ENCODE peak calls at places on chromosomes 4 and X, in five cellular contexts. One of them, this sample, is unnamed.
A peak's percentile ranks its signal among the peaks of the same experiment; 100 is the strongest.

GRCh38 chrX:101415180-101416130 is 7.4 kb downstream of the HNRNPH2 start:
- DNase-seq in IMR-90: peak; percentile 84
- DNase-seq in breast epithelium: no peak
- DNase-seq in left lung: no peak
- DNase-seq in GM23338: peak; percentile 75
- DNase-seq in this sample: no peak

GRCh38 chrX:119516157-119516702 is 48.0 kb downstream of the SLC25A5 start:
- DNase-seq in IMR-90: peak; percentile 69
- DNase-seq in breast epithelium: no peak
- DNase-seq in left lung: no peak
- DNase-seq in GM23338: peak; percentile 79
- DNase-seq in this sample: no peak

GRCh38 chr4:143085644-143086043 is 99.1 kb upstream of the USP38 start:
- DNase-seq in IMR-90: no peak
- DNase-seq in breast epithelium: no peak
- DNase-seq in left lung: no peak
- DNase-seq in GM23338: no peak
- DNase-seq in this sample: no peak

GRCh38 chrX:5726246-5726645 is 502.4 kb downstream of the NLGN4X start:
- DNase-seq in IMR-90: no peak
- DNase-seq in breast epithelium: no peak
- DNase-seq in left lung: no peak
- DNase-seq in GM23338: no peak
- DNase-seq in this sample: no peak

GRCh38 chrX:118847676-118848075 is 24.1 kb downstream of the ZCCHC12 start:
- DNase-seq in IMR-90: peak; percentile 42
- DNase-seq in breast epithelium: no peak
- DNase-seq in left lung: no peak
- DNase-seq in GM23338: peak; percentile 75
- DNase-seq in this sample: no peak

GRCh38 chr4:17448689-17449088 is 63.2 kb downstream of the QDPR start:
- DNase-seq in IMR-90: peak; percentile 72
- DNase-seq in breast epithelium: no peak
- DNase-seq in left lung: no peak
- DNase-seq in GM23338: no peak
- DNase-seq in this sample: no peak

GRCh38 chr4:186808635-186809018 is 85.0 kb upstream of the FAT1 start:
- DNase-seq in IMR-90: peak; percentile 96
- DNase-seq in breast epithelium: no peak
- DNase-seq in left lung: no peak
- DNase-seq in GM23338: no peak
- DNase-seq in this sample: no peak

GRCh38 chr4:161419822-161420221 is 744.0 kb downstream of the FSTL5 start:
- DNase-seq in IMR-90: no peak
- DNase-seq in breast epithelium: no peak
- DNase-seq in left lung: no peak
- DNase-seq in GM23338: peak; percentile 66
- DNase-seq in this sample: no peak

GRCh38 chrX:1656379-1656778 is 41.5 kb downstream of the ASMT start:
- DNase-seq in IMR-90: no peak
- DNase-seq in breast epithelium: no peak
- DNase-seq in left lung: no peak
- DNase-seq in GM23338: no peak
- DNase-seq in this sample: no peak

GRCh38 chrX:154135458-154136229 is 8.4 kb upstream of the OPN1LW start:
- DNase-seq in IMR-90: no peak
- DNase-seq in breast epithelium: no peak
- DNase-seq in left lung: no peak
- DNase-seq in GM23338: no peak
- DNase-seq in this sample: no peak

GRCh38 chr4:183300070-183300469 is 20.0 kb downstream of the CLDN22 start:
- DNase-seq in IMR-90: peak; percentile 75
- DNase-seq in breast epithelium: no peak
- DNase-seq in left lung: no peak
- DNase-seq in GM23338: peak; percentile 37
- DNase-seq in this sample: no peak

GRCh38 chr4:10075953-10076391 is 40.6 kb downstream of the WDR1 start:
- DNase-seq in IMR-90: no peak
- DNase-seq in breast epithelium: peak; percentile 48
- DNase-seq in left lung: peak; percentile 53
- DNase-seq in GM23338: no peak
- DNase-seq in this sample: peak; percentile 63

GRCh38 chr4:185637162-185637875 is 102.0 kb upstream of the PDLIM3 start:
- DNase-seq in IMR-90: no peak
- DNase-seq in breast epithelium: no peak
- DNase-seq in left lung: no peak
- DNase-seq in GM23338: no peak
- DNase-seq in this sample: no peak

GRCh38 chrX:38220024-38220935 is at the start of gene SRPX:
- DNase-seq in IMR-90: peak; percentile 52
- DNase-seq in breast epithelium: no peak
- DNase-seq in left lung: peak; percentile 41
- DNase-seq in GM23338: peak; percentile 63
- DNase-seq in this sample: peak; percentile 59

GRCh38 chr4:5706486-5707290 is 1.7 kb downstream of the EVC2 start:
- DNase-seq in IMR-90: no peak
- DNase-seq in breast epithelium: no peak
- DNase-seq in left lung: no peak
- DNase-seq in GM23338: no peak
- DNase-seq in this sample: no peak
- H3K4me3 ChIP-seq in IMR-90: no peak overlapping the region
- H3K4me3 ChIP-seq in breast epithelium: no peak overlapping the region
- H3K4me3 ChIP-seq in left lung: no peak overlapping the region
- H3K4me3 ChIP-seq in GM23338: no peak overlapping the region
- H3K4me3 ChIP-seq in this sample: no peak overlapping the region

DNA sequence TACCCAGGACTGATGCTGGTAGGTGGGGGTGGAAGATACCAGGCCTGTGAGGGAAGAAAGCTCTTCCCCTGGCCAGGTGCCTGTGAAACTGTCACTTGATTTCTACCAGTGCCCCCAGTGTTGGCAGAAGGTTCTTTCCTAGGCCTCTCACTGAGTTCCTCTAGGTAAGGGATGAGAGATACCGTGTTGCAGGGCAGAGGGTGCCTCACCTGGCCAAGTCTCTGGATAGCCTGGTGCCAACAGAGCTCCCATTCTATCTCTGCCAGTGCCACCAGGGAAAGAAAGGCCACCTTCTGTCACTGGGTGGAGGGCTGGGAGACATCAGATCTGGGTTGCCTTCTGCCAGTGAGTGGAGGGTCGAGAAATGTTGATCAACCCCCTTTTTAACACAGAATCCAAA is 94.1 kb downstream of the RTL5 start:
- DNase-seq in IMR-90: no peak
- DNase-seq in breast epithelium: no peak
- DNase-seq in left lung: no peak
- DNase-seq in GM23338: no peak
- DNase-seq in this sample: no peak
- TF ChIP-seq CTCF in IMR-90: no peak
- TF ChIP-seq CTCF in breast epithelium: no peak
- TF ChIP-seq CTCF in left lung: no peak
- TF ChIP-seq CTCF in GM23338: no peak
- TF ChIP-seq CTCF in this sample: no peak

GRCh38 chrX:18886005-18886343 is 97.9 kb downstream of the PHKA2 start:
- DNase-seq in IMR-90: no peak
- DNase-seq in breast epithelium: no peak
- DNase-seq in left lung: no peak
- DNase-seq in GM23338: no peak
- DNase-seq in this sample: no peak
- H3K4me3 ChIP-seq in IMR-90: no peak overlapping the region
- H3K4me3 ChIP-seq in breast epithelium: peak overlapping the region; percentile 34
- H3K4me3 ChIP-seq in left lung: peak overlapping the region; percentile 3
- H3K4me3 ChIP-seq in GM23338: peak overlapping the region; percentile 51
- H3K4me3 ChIP-seq in this sample: peak overlapping the region; percentile 45

GRCh38 chr4:86661006-86661405 is 66.9 kb downstream of the PTPN13 start:
- DNase-seq in IMR-90: no peak
- DNase-seq in breast epithelium: no peak
- DNase-seq in left lung: no peak
- DNase-seq in GM23338: no peak
- DNase-seq in this sample: no peak

GRCh38 chr4:86660407-86660806 is 66.3 kb downstream of the PTPN13 start:
- DNase-seq in IMR-90: no peak
- DNase-seq in breast epithelium: no peak
- DNase-seq in left lung: no peak
- DNase-seq in GM23338: no peak
- DNase-seq in this sample: no peak

GRCh38 chr4:86664959-86665358 is 70.8 kb downstream of the PTPN13 start:
- DNase-seq in IMR-90: peak; percentile 77
- DNase-seq in breast epithelium: no peak
- DNase-seq in left lung: no peak
- DNase-seq in GM23338: peak; percentile 27
- DNase-seq in this sample: no peak

GRCh38 chr4:86657910-86658309 is 63.8 kb downstream of the PTPN13 start:
- DNase-seq in IMR-90: no peak
- DNase-seq in breast epithelium: no peak
- DNase-seq in left lung: no peak
- DNase-seq in GM23338: no peak
- DNase-seq in this sample: no peak

DNA sequence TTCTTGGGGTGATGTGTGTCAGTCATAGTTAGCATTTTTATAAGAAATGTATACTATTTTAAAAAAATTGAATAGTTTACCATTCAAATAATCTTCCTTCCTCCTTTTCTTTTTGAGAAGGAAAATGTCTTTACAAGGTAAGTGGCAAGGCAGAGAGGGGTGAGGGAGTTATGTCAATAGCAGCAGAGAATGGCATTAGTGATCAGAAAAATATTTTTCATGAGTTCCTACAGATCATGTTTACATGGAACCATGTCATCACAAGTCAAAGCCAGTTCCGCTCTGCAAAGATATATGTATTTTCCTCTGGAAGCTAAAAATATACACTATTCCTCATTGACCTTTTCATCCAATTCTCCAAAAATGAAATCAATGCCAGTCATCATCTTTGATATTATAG is 67.3 kb downstream of the PTPN13 start:
- DNase-seq in IMR-90: no peak
- DNase-seq in breast epithelium: no peak
- DNase-seq in left lung: no peak
- DNase-seq in GM23338: no peak
- DNase-seq in this sample: no peak
- TF ChIP-seq CTCF in IMR-90: no peak
- TF ChIP-seq CTCF in breast epithelium: no peak
- TF ChIP-seq CTCF in left lung: no peak
- TF ChIP-seq CTCF in GM23338: no peak
- TF ChIP-seq CTCF in this sample: no peak

GRCh38 chr4:118175506-118175905 is 141.2 kb downstream of the NDST3 start:
- DNase-seq in IMR-90: no peak
- DNase-seq in breast epithelium: no peak
- DNase-seq in left lung: no peak
- DNase-seq in GM23338: no peak
- DNase-seq in this sample: no peak
- H3K4me3 ChIP-seq in IMR-90: no peak overlapping the region
- H3K4me3 ChIP-seq in breast epithelium: no peak overlapping the region
- H3K4me3 ChIP-seq in left lung: no peak overlapping the region
- H3K4me3 ChIP-seq in GM23338: no peak overlapping the region
- H3K4me3 ChIP-seq in this sample: no peak overlapping the region

GRCh38 chr4:23333946-23334878 is 555.6 kb downstream of the PPARGC1A start:
- DNase-seq in IMR-90: peak; percentile 71
- DNase-seq in breast epithelium: no peak
- DNase-seq in left lung: no peak
- DNase-seq in GM23338: peak; percentile 85
- DNase-seq in this sample: no peak
- TF ChIP-seq CTCF in IMR-90: no peak
- TF ChIP-seq CTCF in breast epithelium: no peak
- TF ChIP-seq CTCF in left lung: no peak
- TF ChIP-seq CTCF in GM23338: peak; percentile 29
- TF ChIP-seq CTCF in this sample: no peak

GRCh38 chr4:110515676-110516075 is 39.7 kb downstream of the ENPEP start:
- DNase-seq in IMR-90: no peak
- DNase-seq in breast epithelium: no peak
- DNase-seq in left lung: no peak
- DNase-seq in GM23338: no peak
- DNase-seq in this sample: no peak
- H3K4me3 ChIP-seq in IMR-90: no peak overlapping the region
- H3K4me3 ChIP-seq in breast epithelium: peak overlapping the region; percentile 36
- H3K4me3 ChIP-seq in left lung: peak overlapping the region; percentile 21
- H3K4me3 ChIP-seq in GM23338: no peak overlapping the region
- H3K4me3 ChIP-seq in this sample: peak overlapping the region; percentile 52

GRCh38 chrX:9988762-9989161 is 21.6 kb downstream of the CLDN34 start:
- DNase-seq in IMR-90: no peak
- DNase-seq in breast epithelium: no peak
- DNase-seq in left lung: no peak
- DNase-seq in GM23338: no peak
- DNase-seq in this sample: no peak
- TF ChIP-seq CTCF in IMR-90: peak; percentile 50
- TF ChIP-seq CTCF in breast epithelium: no peak
- TF ChIP-seq CTCF in left lung: no peak
- TF ChIP-seq CTCF in GM23338: peak; percentile 50
- TF ChIP-seq CTCF in this sample: peak; percentile 37

DNA sequence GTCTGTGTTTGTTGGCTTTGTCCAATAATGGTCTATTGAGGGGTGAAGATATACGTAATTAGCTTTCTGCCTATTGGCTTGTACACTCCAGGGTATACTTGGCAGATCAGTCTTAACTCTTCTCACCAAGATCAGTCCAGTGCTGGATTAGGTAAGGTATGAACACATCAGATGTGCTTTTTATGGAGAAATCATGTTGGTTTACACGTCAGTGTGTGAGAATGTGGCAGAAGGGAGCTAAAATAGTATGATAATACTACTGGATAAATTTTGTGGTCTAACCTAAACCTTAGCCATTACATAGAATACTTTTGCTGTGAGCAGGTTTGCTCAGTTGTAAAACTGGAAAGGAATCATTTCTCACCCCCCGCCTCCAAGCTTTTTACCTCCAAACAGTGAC is 4.2 kb downstream of the PDHA1 start:
- DNase-seq in IMR-90: peak; percentile 25
- DNase-seq in breast epithelium: no peak
- DNase-seq in left lung: no peak
- DNase-seq in GM23338: no peak
- DNase-seq in this sample: no peak
- H3K4me3 ChIP-seq in IMR-90: no peak overlapping the region
- H3K4me3 ChIP-seq in breast epithelium: no peak overlapping the region
- H3K4me3 ChIP-seq in left lung: no peak overlapping the region
- H3K4me3 ChIP-seq in GM23338: no peak overlapping the region
- H3K4me3 ChIP-seq in this sample: no peak overlapping the region

DNA sequence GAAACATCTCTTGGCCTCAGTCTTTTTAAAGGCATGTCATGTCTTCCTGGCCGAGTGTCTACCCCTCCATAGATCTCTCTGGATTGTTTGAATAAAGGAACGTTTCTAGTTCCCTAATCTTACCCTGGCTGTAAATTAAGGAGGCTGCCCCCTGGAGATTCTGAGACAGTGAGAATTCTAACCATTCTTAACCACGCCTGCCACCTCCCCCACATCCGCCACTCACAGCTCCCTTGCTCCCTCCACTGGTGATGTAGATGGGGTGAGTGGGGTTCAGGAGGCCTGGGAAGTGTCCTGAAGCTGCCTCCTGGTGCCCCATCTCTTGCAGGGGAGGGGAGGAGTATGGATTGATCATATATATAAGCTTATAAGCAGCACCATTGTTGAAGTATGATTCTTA is 48.0 kb upstream of the TRIM2 start:
- DNase-seq in IMR-90: no peak
- DNase-seq in breast epithelium: no peak
- DNase-seq in left lung: no peak
- DNase-seq in GM23338: peak; percentile 71
- DNase-seq in this sample: no peak
- TF ChIP-seq CTCF in IMR-90: no peak
- TF ChIP-seq CTCF in breast epithelium: no peak
- TF ChIP-seq CTCF in left lung: no peak
- TF ChIP-seq CTCF in GM23338: peak; percentile 67
- TF ChIP-seq CTCF in this sample: no peak